ENCODE peak calls at places on chromosomes 12 and 14, in six cellular contexts. G, Y, X, C, O and U are unnamed samples.

GRCh38 chr14:57227083-57227482 is 41.6 kb downstream of the EXOC5 start:
- DNase-seq in G (peak; percentile 4), Y (no peak), X (no peak), C (no peak), O (no peak), U (no peak)

GRCh38 chr14:44954750-44955149 is 7.0 kb downstream of the KLHL28 start:
- DNase-seq in G (no peak), Y (no peak), X (no peak), C (no peak), O (no peak), U (no peak)

GRCh38 chr12:15584366-15585041 is 204.7 kb downstream of the EPS8 start:
- DNase-seq in G (peak; percentile 84), Y (peak; percentile 67), X (no peak), C (peak; percentile 40), O (peak; percentile 21), U (no peak)

GRCh38 chr12:76040461-76040860 is 8.9 kb upstream of the PHLDA1 start:
- DNase-seq in G (no peak), Y (no peak), X (no peak), C (no peak), O (no peak), U (no peak)

GRCh38 chr12:116318738-116319050 is 41.2 kb upstream of the MED13L start:
- DNase-seq in G (no peak), Y (no peak), X (peak; percentile 40), C (no peak), O (no peak), U (no peak)

GRCh38 chr14:99654235-99655000 is 9.5 kb downstream of the HHIPL1 start:
- DNase-seq in G (peak; percentile 19), Y (peak; percentile 55), X (peak; percentile 70), C (peak; percentile 42), O (no peak), U (no peak)

GRCh38 chr12:116414891-116415290 is 137.4 kb upstream of the MED13L start:
- DNase-seq in G (no peak), Y (no peak), X (no peak), C (no peak), O (no peak), U (no peak)

GRCh38 chr14:59961518-59962062 is 41.6 kb downstream of the LRRC9 start:
- DNase-seq in G (peak; percentile 57), Y (no peak), X (no peak), C (no peak), O (peak; percentile 16), U (no peak)

GRCh38 chr12:106049546-106049945 is 89.2 kb downstream of the NUAK1 start:
- DNase-seq in G (no peak), Y (no peak), X (no peak), C (no peak), O (no peak), U (no peak)

GRCh38 chr12:96255077-96255476 is 60.9 kb downstream of the ELK3 start:
- DNase-seq in G (no peak), Y (peak; percentile 50), X (no peak), C (no peak), O (no peak), U (no peak)

GRCh38 chr12:69906411-69907216 is 81.6 kb downstream of the MYRFL start:
- DNase-seq in G (peak; percentile 91), Y (no peak), X (no peak), C (no peak), O (peak; percentile 22), U (no peak)

GRCh38 chr14:96176275-96176674 is 28.4 kb upstream of the BDKRB2 start:
- DNase-seq in G (no peak), Y (no peak), X (no peak), C (no peak), O (no peak), U (no peak)

GRCh38 chr12:20946732-20947131 is 136.2 kb downstream of the SLCO1B3 start:
- DNase-seq in G (peak; percentile 59), Y (peak; percentile 62), X (no peak), C (no peak), O (peak; percentile 3), U (no peak)

GRCh38 chr14:102320033-102320660 is 601 bp downstream of the ZNF839 start:
- DNase-seq in G (peak; percentile 54), Y (peak; percentile 46), X (peak; percentile 53), C (no peak), O (peak; percentile 43), U (no peak)

GRCh38 chr14:88194531-88194930 is 128.5 kb downstream of the KCNK10 start:
- DNase-seq in G (no peak), Y (no peak), X (no peak), C (no peak), O (no peak), U (no peak)

GRCh38 chr14:95841680-95842079 is 35.0 kb upstream of the TUNAR start:
- DNase-seq in G (no peak), Y (no peak), X (no peak), C (no peak), O (no peak), U (no peak)

GRCh38 chr14:68884031-68885030 is 91.5 kb upstream of the ZFP36L1 start:
- DNase-seq in G (peak; percentile 13), Y (no peak), X (peak; percentile 48), C (peak; percentile 67), O (no peak), U (no peak)

DNA sequence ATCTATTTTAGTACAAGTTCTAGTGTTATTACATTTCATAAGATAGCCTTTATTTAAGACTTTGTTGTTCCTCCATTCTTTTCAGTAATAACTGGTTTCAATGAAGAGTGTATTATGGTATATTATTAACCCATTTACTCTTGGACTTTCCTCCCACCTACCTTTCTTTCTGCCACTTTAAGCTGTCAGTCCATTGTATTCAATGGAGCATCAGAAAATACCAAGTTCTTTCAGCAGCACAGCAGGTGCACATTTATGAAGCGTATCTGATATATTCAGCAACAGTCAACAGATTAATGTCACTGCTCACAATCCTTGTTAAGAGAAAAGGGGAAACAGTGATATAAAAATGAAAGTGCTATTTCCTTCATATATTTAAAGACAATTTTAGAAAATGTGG is 660.9 kb downstream of the C12orf50 start:
- DNase-seq in G (no peak), Y (no peak), X (no peak), C (no peak), O (no peak), U (no peak)
- TF ChIP-seq CTCF in G (no peak), Y (no peak), X (no peak), C (no peak), O (no peak), U (no peak)

GRCh38 chr12:68871899-68872298 is 61.1 kb downstream of the CPM start:
- DNase-seq in G (peak; percentile 57), Y (no peak), X (no peak), C (no peak), O (peak; percentile 27), U (no peak)
- TF ChIP-seq CTCF in G (peak; percentile 50), Y (no peak), X (no peak), C (no peak), O (peak; percentile 42), U (no peak)

DNA sequence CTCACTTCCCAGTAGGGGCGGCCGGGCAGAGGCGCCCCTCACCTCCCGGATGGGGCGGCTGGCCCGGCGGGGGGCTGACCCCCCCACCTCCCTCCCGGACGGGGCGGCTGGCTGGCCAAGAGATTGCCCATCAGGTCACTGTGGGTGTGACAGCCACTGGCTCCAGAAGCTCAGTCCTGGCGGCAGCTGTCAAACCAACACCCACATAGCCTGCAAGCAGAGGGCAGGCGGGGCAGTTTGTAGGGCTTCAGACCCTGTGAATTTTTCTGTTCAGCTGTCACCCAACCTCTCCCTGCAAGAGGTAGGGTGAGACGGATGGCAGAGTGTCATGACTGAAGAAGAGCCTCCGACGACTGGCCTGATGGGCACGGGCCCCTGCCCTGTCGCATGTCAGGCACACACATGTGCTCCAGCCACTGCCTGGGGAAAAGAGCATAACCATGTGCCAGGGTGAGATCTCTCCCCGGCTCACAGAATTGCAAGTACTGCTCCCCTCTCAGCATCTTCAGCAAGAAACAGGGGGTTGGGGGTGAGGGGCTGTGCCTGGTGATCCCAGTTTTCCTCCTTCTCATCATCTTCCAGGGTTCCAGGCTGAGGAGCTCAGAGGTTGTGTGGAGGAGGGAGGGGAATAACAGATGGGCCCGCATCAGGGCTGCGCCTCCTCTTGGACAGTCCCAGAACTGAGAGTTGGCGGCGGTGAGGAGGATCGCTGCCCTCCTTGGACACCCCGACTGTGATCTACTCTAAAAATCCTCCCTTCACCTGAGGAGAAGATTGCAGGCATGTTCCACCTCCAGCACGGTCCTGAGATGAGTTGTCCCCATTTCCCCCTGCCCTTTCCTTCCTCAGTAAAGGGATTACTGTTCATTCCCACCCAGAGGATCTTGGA is 11.2 kb upstream of the PRPH start:
- DNase-seq in G (no peak), Y (no peak), X (no peak), C (no peak), O (no peak), U (no peak)
- TF ChIP-seq CTCF in G (no peak), Y (no peak), X (no peak), C (no peak), O (no peak), U (no peak)

GRCh38 chr14:36396798-36397197 is 76.4 kb upstream of the MBIP start:
- DNase-seq in G (no peak), Y (no peak), X (no peak), C (no peak), O (no peak), U (no peak)
- TF ChIP-seq CTCF in G (no peak), Y (no peak), X (no peak), C (no peak), O (no peak), U (no peak)

GRCh38 chr12:56334490-56334793 is 642 bp upstream of the PAN2 start:
- DNase-seq in G (no peak), Y (no peak), X (no peak), C (no peak), O (no peak), U (no peak)
- TF ChIP-seq CTCF in G (no peak), Y (no peak), X (no peak), C (no peak), O (no peak), U (no peak)

GRCh38 chr14:64506751-64507150 is 2.2 kb downstream of the ZBTB1 start:
- DNase-seq in G (peak; percentile 45), Y (no peak), X (no peak), C (no peak), O (no peak), U (no peak)

GRCh38 chr14:64509036-64509435 is 4.5 kb downstream of the ZBTB1 start:
- DNase-seq in G (peak; percentile 33), Y (no peak), X (no peak), C (no peak), O (no peak), U (no peak)

GRCh38 chr14:64510127-64510808 is 5.7 kb downstream of the ZBTB1 start:
- DNase-seq in G (no peak), Y (no peak), X (no peak), C (no peak), O (no peak), U (no peak)

GRCh38 chr14:64507376-64508156 is 3.0 kb downstream of the ZBTB1 start:
- DNase-seq in G (peak; percentile 25), Y (no peak), X (no peak), C (no peak), O (no peak), U (no peak)

DNA sequence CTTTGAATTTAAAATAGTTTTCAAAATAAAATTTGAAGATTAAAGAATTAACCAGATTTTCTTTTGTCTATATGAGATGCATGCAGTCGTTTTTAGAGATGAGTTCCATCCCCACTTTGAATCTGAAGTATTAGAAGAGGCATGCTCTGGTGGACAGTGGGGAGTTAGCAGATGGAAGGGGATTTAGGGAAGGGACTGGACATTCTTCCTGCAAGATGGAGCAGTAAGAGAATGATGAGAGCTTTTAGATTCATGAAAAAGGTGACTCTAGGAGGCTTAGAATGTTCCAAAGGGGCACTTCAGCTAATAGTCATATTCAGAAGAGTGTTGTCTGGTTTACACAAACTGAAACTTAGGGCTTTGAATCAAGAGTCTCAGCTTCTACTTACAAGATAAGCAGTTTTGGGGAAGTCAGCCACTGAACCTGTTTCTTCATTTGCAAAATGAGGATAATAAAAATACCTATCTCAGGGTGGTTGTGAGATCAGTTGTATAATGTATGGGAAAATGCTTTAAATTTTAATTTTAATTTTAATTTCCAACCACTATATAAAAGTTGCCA is 3.7 kb downstream of the ZBTB1 start:
- DNase-seq in G (peak; percentile 83), Y (no peak), X (no peak), C (no peak), O (peak; percentile 60), U (no peak)
- TF ChIP-seq CTCF in G (no peak), Y (no peak), X (no peak), C (no peak), O (no peak), U (no peak)